ENCODE peak calls at places on chromosomes 12 and 14, in four cellular contexts. W is IMR-90, J is progenitor cell of endocrine pancreas, D is foreskin keratinocyte. A is an unnamed sample.

GRCh38 chr12:108597559-108598471 is at the start of gene TMEM119:
- DNase-seq in J (no peak), W (peak; percentile 37), D (no peak), A (no peak)

GRCh38 chr12:88944403-88944802 is 364.1 kb upstream of the KITLG start:
- DNase-seq in W (peak; percentile 60), D (peak; percentile 67), J (no peak), A (no peak)

GRCh38 chr12:89354630-89354931 is 2.3 kb upstream of the DUSP6 start:
- DNase-seq in D (peak; percentile 49), J (no peak), W (peak; percentile 35), A (no peak)

GRCh38 chr12:109165599-109165998 is 49.2 kb downstream of the ACACB start:
- DNase-seq in D (peak; percentile 20), W (peak; percentile 75), J (no peak), A (no peak)

GRCh38 chr14:37061697-37062096 is 110.7 kb downstream of the SLC25A21 start:
- DNase-seq in W (no peak), J (no peak), D (no peak), A (peak; percentile 60)

GRCh38 chr14:91135039-91135438 is 21.2 kb downstream of the DGLUCY start:
- DNase-seq in W (no peak), D (no peak), J (no peak), A (no peak)

GRCh38 chr14:23370221-23370620 is 2.4 kb upstream of the IL25 start:
- DNase-seq in W (no peak), J (no peak), D (no peak), A (no peak)

GRCh38 chr12:105355752-105356151 is 25.3 kb downstream of the C12orf75 start:
- DNase-seq in W (peak; percentile 72), D (peak; percentile 51), J (no peak), A (no peak)

GRCh38 chr12:89350260-89350659 is 2.0 kb downstream of the DUSP6 start:
- DNase-seq in J (no peak), W (no peak), D (no peak), A (no peak)

GRCh38 chr14:81164167-81164774 is 56.5 kb downstream of the GTF2A1 start:
- DNase-seq in W (peak; percentile 77), D (peak; percentile 84), J (no peak), A (peak; percentile 49)

GRCh38 chr14:68230941-68231717 is 411.6 kb downstream of the RAD51B start:
- DNase-seq in D (peak; percentile 58), J (no peak), W (peak; percentile 79), A (no peak)

GRCh38 chr14:35414365-35414764 is 9.8 kb upstream of the NFKBIA start:
- DNase-seq in J (no peak), D (no peak), W (peak; percentile 49), A (no peak)

GRCh38 chr12:6430990-6431353 is 13.8 kb upstream of the CD27 start:
- DNase-seq in W (peak; percentile 29), D (no peak), J (no peak), A (no peak)

GRCh38 chr12:32454075-32454474 is 54.7 kb downstream of the FGD4 start:
- DNase-seq in W (peak; percentile 67), D (peak; percentile 76), J (no peak), A (no peak)

GRCh38 chr14:61478971-61479473 is 157.6 kb downstream of the PRKCH start:
- DNase-seq in W (no peak), D (no peak), J (no peak), A (no peak)

GRCh38 chr12:29113101-29113500 is 36.0 kb upstream of the FAR2 start:
- DNase-seq in J (no peak), W (peak; percentile 21), D (peak; percentile 96), A (no peak)

GRCh38 chr12:8108808-8109398 is 14.5 kb upstream of the CLEC4A start:
- DNase-seq in W (peak; percentile 79), D (peak; percentile 52), J (peak; percentile 85), A (peak; percentile 66)

GRCh38 chr12:38144601-38145436 is 171.8 kb upstream of the ALG10B start:
- DNase-seq in J (no peak), W (no peak), D (no peak), A (no peak)

GRCh38 chr12:112841891-112842290 is 50.3 kb downstream of the RPH3A start:
- DNase-seq in D (peak; percentile 34), J (no peak), W (no peak), A (no peak)

GRCh38 chr14:91396959-91397815 is 20.4 kb downstream of the CCDC88C start:
- DNase-seq in J (no peak), W (no peak), D (peak; percentile 46), A (peak; percentile 45)

GRCh38 chr12:47839214-47839613 is 19.5 kb upstream of the HDAC7 start:
- DNase-seq in W (no peak), D (no peak), J (no peak), A (peak; percentile 79)

GRCh38 chr12:27875677-27876076 is 95.6 kb upstream of the MANSC4 start:
- DNase-seq in J (no peak), D (no peak), W (no peak), A (no peak)

GRCh38 chr14:75497701-75498100 is 24.6 kb upstream of the BATF start:
- DNase-seq in D (no peak), J (no peak), W (no peak), A (no peak)

GRCh38 chr14:73786632-73786941 is 65.0 kb upstream of the PTGR2 start:
- DNase-seq in W (peak; percentile 40), D (no peak), J (peak; percentile 34), A (no peak)

GRCh38 chr12:68222336-68222735 is 3.3 kb downstream of the IL26 start:
- DNase-seq in J (no peak), D (peak; percentile 33), W (peak; percentile 58), A (peak; percentile 26)

GRCh38 chr12:57127710-57128518 is at the start of gene LRP1:
- DNase-seq in D (peak; percentile 75), W (peak; percentile 82), J (peak; percentile 67), A (peak; percentile 86)